ENCODE peak calls at places on chromosomes 5 and 9, in five cellular contexts. G is keratinocyte; T is stomach; N is Jurkat, Clone E6-1; W is OCI-LY7. V is an unnamed sample.
A peak's percentile ranks its signal among the peaks of the same experiment; 100 is the strongest.

GRCh38 chr5:67249590-67249895 is 52.9 kb upstream of the CD180 start:
- DNase-seq in N (peak; percentile 25), W (no peak), G (no peak), T (no peak), V (no peak)

GRCh38 chr5:40594811-40595210 is 84.9 kb upstream of the PTGER4 start:
- DNase-seq in G (no peak), T (no peak), N (no peak), W (no peak), V (no peak)

GRCh38 chr9:13513710-13514444 is 234.4 kb upstream of the MPDZ start:
- DNase-seq in W (no peak), N (no peak), T (no peak), G (peak; percentile 67), V (no peak)

GRCh38 chr9:34498511-34498910 is 24.3 kb downstream of the ENHO start:
- DNase-seq in N (no peak), T (no peak), W (no peak), G (no peak), V (no peak)

GRCh38 chr9:86577420-86578333 is 223.5 kb upstream of the TUT7 start:
- DNase-seq in T (no peak), N (no peak), G (no peak), W (no peak), V (no peak)

GRCh38 chr9:21415492-21416267 is 6.8 kb downstream of the IFNA8 start:
- DNase-seq in N (no peak), G (no peak), W (no peak), T (no peak), V (no peak)

GRCh38 chr5:140753561-140753960 is 32.4 kb upstream of the PCDHA1 start:
- DNase-seq in W (no peak), T (no peak), G (no peak), N (no peak), V (no peak)

GRCh38 chr9:95003694-95004451 is 277.4 kb downstream of the AOPEP start:
- DNase-seq in G (no peak), N (peak; percentile 7), T (peak; percentile 60), W (no peak), V (peak; percentile 34)

GRCh38 chr5:109410389-109411174 is 808 bp upstream of the PJA2 start:
- DNase-seq in W (peak; percentile 61), T (peak; percentile 76), G (no peak), N (no peak), V (peak; percentile 77)

GRCh38 chr5:61551637-61552313 is 219.7 kb downstream of the ZSWIM6 start:
- DNase-seq in T (no peak), W (no peak), N (no peak), G (no peak), V (no peak)

GRCh38 chr5:3262451-3262850 is 333.2 kb upstream of the IRX1 start:
- DNase-seq in N (no peak), T (no peak), G (no peak), W (no peak), V (no peak)

GRCh38 chr9:19999491-20000057 is 210.7 kb upstream of the SLC24A2 start:
- DNase-seq in T (no peak), N (peak; percentile 65), W (no peak), G (peak; percentile 71), V (peak; percentile 95)

GRCh38 chr5:148949871-148950863 is 112.7 kb downstream of the SH3TC2 start:
- DNase-seq in G (no peak), T (no peak), W (no peak), N (no peak), V (no peak)

GRCh38 chr9:124256517-124257069 is 1.2 kb upstream of the NEK6 start:
- DNase-seq in G (peak; percentile 41), T (no peak), N (no peak), W (peak; percentile 85), V (no peak)

GRCh38 chr5:59124983-59125960 is 542.4 kb downstream of the RAB3C start:
- DNase-seq in N (peak; percentile 10), W (no peak), T (no peak), G (no peak), V (peak; percentile 41)

GRCh38 chr5:50665091-50665490 is 1.3 kb upstream of the PARP8 start:
- DNase-seq in N (no peak), T (no peak), W (no peak), G (no peak), V (no peak)

GRCh38 chr5:65359981-65360380 is 121.7 kb downstream of the ADAMTS6 start:
- DNase-seq in T (no peak), G (no peak), N (no peak), W (no peak), V (no peak)

GRCh38 chr5:61916621-61917620 is 389.1 kb upstream of the KIF2A start:
- DNase-seq in G (peak; percentile 81), T (no peak), N (no peak), W (no peak), V (no peak)

GRCh38 chr9:16461231-16461840 is 409.1 kb downstream of the BNC2 start:
- DNase-seq in N (no peak), W (no peak), T (no peak), G (no peak), V (peak; percentile 86)

GRCh38 chr9:69645488-69645887 is 26.7 kb downstream of the APBA1 start:
- DNase-seq in N (no peak), G (no peak), T (peak; percentile 79), W (no peak), V (no peak)

GRCh38 chr9:81686614-81687520 is 2.5 kb downstream of the TLE1 start:
- DNase-seq in T (peak; percentile 85), W (no peak), G (no peak), N (peak; percentile 60), V (peak; percentile 83)

GRCh38 chr5:172777381-172778222 is 6.6 kb upstream of the DUSP1 start:
- DNase-seq in G (peak; percentile 86), N (peak; percentile 81), T (peak; percentile 87), W (peak; percentile 53), V (peak; percentile 91)

GRCh38 chr5:65663804-65664521 is 39.1 kb downstream of the SHLD3 start:
- DNase-seq in W (no peak), G (no peak), N (no peak), T (no peak), V (no peak)

GRCh38 chr5:170572453-170572852 is 68.6 kb downstream of the KCNIP1 start:
- DNase-seq in N (no peak), W (no peak), T (no peak), G (no peak), V (peak; percentile 54)

GRCh38 chr9:86639899-86640379 is 285.7 kb upstream of the TUT7 start:
- DNase-seq in W (no peak), G (no peak), N (no peak), T (peak; percentile 34), V (no peak)

GRCh38 chr5:136133416-136134383 is 1.1 kb downstream of the SMAD5 start:
- DNase-seq in T (peak; percentile 68), N (peak; percentile 16), G (no peak), W (peak; percentile 52), V (peak; percentile 45)

DNA sequence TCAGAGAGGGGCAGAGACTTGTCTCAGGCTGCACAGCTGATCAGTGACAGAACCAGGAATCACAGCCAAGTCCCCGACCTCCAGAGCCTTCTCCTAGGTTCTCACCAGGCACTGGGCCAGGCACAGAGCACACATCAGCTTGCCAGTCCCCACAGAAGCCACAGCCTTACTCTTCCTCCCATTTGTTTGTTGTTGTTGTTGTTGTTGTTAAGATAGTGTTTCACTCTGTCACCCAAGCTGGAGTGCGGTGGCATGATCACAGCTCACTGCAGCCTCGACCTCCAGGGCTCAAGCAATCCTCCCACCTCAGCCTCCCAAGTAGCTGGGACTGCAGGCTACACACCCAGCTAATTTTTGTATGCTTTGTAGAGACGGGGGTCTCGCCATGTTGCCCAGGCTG is 41.4 kb downstream of the NAIF1 start:
- DNase-seq in G (no peak), T (no peak), N (no peak), W (no peak), V (no peak)
- H3K4me3 ChIP-seq in G (no peak overlapping the region), T (no peak overlapping the region), N (peak overlapping the region; percentile 36), W (peak overlapping the region; percentile 56), V (no peak overlapping the region)

GRCh38 chr5:142600092-142600491 is 85.8 kb downstream of the FGF1 start:
- DNase-seq in N (no peak), G (no peak), W (no peak), T (no peak), V (no peak)

GRCh38 chr5:142598338-142598700 is 87.6 kb downstream of the FGF1 start:
- DNase-seq in T (no peak), G (no peak), N (no peak), W (no peak), V (no peak)

GRCh38 chr5:142600611-142601360 is 85.1 kb downstream of the FGF1 start:
- DNase-seq in G (no peak), N (no peak), T (peak; percentile 50), W (no peak), V (no peak)

GRCh38 chr5:142602720-142603245 is 83.1 kb downstream of the FGF1 start:
- DNase-seq in T (no peak), W (no peak), G (no peak), N (no peak), V (no peak)

GRCh38 chr5:142601432-142601831 is 84.5 kb downstream of the FGF1 start:
- DNase-seq in T (no peak), G (no peak), N (no peak), W (no peak), V (no peak)
- H3K4me3 ChIP-seq in T (no peak overlapping the region), G (no peak overlapping the region), N (no peak overlapping the region), W (no peak overlapping the region), V (no peak overlapping the region)

GRCh38 chr5:43068037-43068436 is 27.9 kb upstream of the ANXA2R start:
- DNase-seq in N (no peak), G (no peak), T (no peak), W (peak; percentile 18), V (no peak)

GRCh38 chr5:43065384-43066230 is 25.5 kb upstream of the ANXA2R start:
- DNase-seq in G (no peak), T (peak; percentile 52), N (peak; percentile 37), W (peak; percentile 73), V (peak; percentile 77)

GRCh38 chr5:43063731-43064171 is 23.6 kb upstream of the ANXA2R start:
- DNase-seq in N (no peak), T (no peak), W (no peak), G (no peak), V (no peak)

GRCh38 chr5:43066231-43066798 is 26.2 kb upstream of the ANXA2R start:
- DNase-seq in T (peak; percentile 82), G (no peak), N (peak; percentile 79), W (peak; percentile 83), V (peak; percentile 88)

DNA sequence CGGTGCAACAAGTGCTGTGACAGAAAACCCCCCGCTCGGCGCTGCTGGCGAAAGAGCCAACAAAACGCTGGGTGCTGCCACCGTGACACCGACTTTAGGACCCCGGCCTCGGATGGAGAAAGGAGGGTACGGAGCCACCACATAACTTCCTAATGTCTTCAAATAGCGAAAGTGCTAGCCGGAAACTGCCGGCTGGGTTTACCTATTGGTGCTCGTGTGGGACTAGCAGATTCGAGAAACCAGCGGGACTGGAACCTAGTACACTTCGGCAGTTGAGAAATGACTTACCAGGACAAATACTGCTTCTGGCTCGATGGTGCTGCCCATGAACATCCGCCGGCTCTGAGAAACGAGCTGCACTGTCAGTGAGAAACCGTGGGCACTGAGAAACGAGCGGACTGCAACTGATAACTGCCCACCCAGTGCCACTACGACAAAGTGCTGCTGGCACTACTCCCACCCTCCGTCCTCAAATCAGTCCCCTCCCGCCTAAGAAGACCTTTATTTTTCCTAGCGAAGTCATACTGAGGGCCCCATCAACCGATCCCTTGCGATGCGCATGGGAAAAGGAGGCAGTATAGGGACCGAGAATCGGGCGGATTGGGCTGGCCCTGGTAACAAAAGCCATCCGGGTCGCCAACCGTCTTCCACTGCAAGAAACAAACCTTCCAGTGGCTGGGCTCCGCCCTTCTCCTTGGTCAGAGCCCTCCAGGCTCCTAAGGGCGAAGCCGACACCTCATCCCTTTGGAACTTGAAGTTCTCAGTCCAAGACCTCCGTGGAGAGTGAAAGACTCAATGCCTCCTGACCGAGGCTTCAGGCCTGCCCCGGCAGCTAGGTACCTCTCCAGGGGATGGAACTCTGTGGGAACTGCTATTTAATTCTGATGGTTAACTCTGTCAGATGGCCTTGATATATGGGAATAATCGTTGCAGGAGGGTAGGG is 27.0 kb upstream of the ANXA2R start:
- DNase-seq in G (peak; percentile 60), W (peak; percentile 93), N (peak; percentile 94), T (peak; percentile 87), V (peak; percentile 96)
- H3K4me3 ChIP-seq in G (peak overlapping the region; percentile 70), W (peak overlapping the region; percentile 85), N (peak overlapping the region; percentile 76), T (peak overlapping the region; percentile 86), V (peak overlapping the region; percentile 70)

GRCh38 chr5:90477073-90477472 is 2.4 kb downstream of the POLR3G start:
- DNase-seq in G (no peak), T (no peak), N (peak; percentile 18), W (peak; percentile 11), V (no peak)
- H3K4me3 ChIP-seq in G (no peak overlapping the region), T (no peak overlapping the region), N (no peak overlapping the region), W (no peak overlapping the region), V (no peak overlapping the region)

V was measured in GM12865.